ENCODE peak calls at places on chromosomes 6 and 20, in five cellular contexts. One of them, this sample, is unnamed.

GRCh38 chr6:157535354-157536217 is 154.6 kb downstream of the ZDHHC14 start:
- DNase-seq in cardiac muscle cell: no peak
- DNase-seq in mucosa of descending colon: no peak
- DNase-seq in cardiac fibroblast: peak
- DNase-seq in tibial nerve: no peak
- DNase-seq in this sample: no peak

GRCh38 chr20:24194133-24194532 is 205.6 kb upstream of the GGTLC1 start:
- DNase-seq in cardiac fibroblast: no peak
- DNase-seq in tibial nerve: no peak
- DNase-seq in mucosa of descending colon: no peak
- DNase-seq in cardiac muscle cell: no peak
- DNase-seq in this sample: no peak

GRCh38 chr6:170371091-170371490 is 64.5 kb downstream of the FAM120B start:
- DNase-seq in tibial nerve: no peak
- DNase-seq in mucosa of descending colon: no peak
- DNase-seq in cardiac muscle cell: no peak
- DNase-seq in cardiac fibroblast: no peak
- DNase-seq in this sample: no peak

GRCh38 chr6:37696841-37697735 is 595 bp downstream of the MDGA1 start:
- DNase-seq in tibial nerve: no peak
- DNase-seq in cardiac fibroblast: no peak
- DNase-seq in mucosa of descending colon: no peak
- DNase-seq in cardiac muscle cell: peak
- DNase-seq in this sample: peak

GRCh38 chr20:46226602-46227001 is 81.7 kb downstream of the CDH22 start:
- DNase-seq in cardiac muscle cell: no peak
- DNase-seq in mucosa of descending colon: no peak
- DNase-seq in tibial nerve: no peak
- DNase-seq in cardiac fibroblast: peak
- DNase-seq in this sample: no peak

GRCh38 chr6:13922750-13923149 is 2.0 kb upstream of the RNF182 start:
- DNase-seq in cardiac muscle cell: no peak
- DNase-seq in cardiac fibroblast: no peak
- DNase-seq in tibial nerve: no peak
- DNase-seq in mucosa of descending colon: no peak
- DNase-seq in this sample: no peak

GRCh38 chr6:158803733-158804143 is 15.4 kb downstream of the EZR start:
- DNase-seq in cardiac fibroblast: peak
- DNase-seq in cardiac muscle cell: no peak
- DNase-seq in mucosa of descending colon: peak
- DNase-seq in tibial nerve: no peak
- DNase-seq in this sample: peak

GRCh38 chr6:117317261-117317660 is 51.9 kb downstream of the VGLL2 start:
- DNase-seq in tibial nerve: no peak
- DNase-seq in mucosa of descending colon: peak
- DNase-seq in cardiac fibroblast: peak
- DNase-seq in cardiac muscle cell: peak
- DNase-seq in this sample: no peak

GRCh38 chr20:25015986-25016385 is 23.4 kb upstream of the APMAP start:
- DNase-seq in tibial nerve: no peak
- DNase-seq in cardiac muscle cell: no peak
- DNase-seq in mucosa of descending colon: no peak
- DNase-seq in cardiac fibroblast: no peak
- DNase-seq in this sample: no peak

GRCh38 chr20:21352703-21353102 is 44.6 kb downstream of the NKX2-4 start:
- DNase-seq in cardiac fibroblast: peak
- DNase-seq in tibial nerve: no peak
- DNase-seq in cardiac muscle cell: no peak
- DNase-seq in mucosa of descending colon: no peak
- DNase-seq in this sample: no peak

GRCh38 chr6:24495516-24495847 is 713 bp downstream of the ALDH5A1 start:
- DNase-seq in mucosa of descending colon: peak
- DNase-seq in tibial nerve: peak
- DNase-seq in cardiac muscle cell: peak
- DNase-seq in cardiac fibroblast: peak
- DNase-seq in this sample: peak

GRCh38 chr6:119313937-119314893 is 35.3 kb downstream of the MAN1A1 start:
- DNase-seq in cardiac fibroblast: no peak
- DNase-seq in tibial nerve: no peak
- DNase-seq in mucosa of descending colon: peak
- DNase-seq in cardiac muscle cell: peak
- DNase-seq in this sample: no peak

GRCh38 chr20:58598271-58599015 is 52.6 kb upstream of the STX16 start:
- DNase-seq in cardiac muscle cell: no peak
- DNase-seq in cardiac fibroblast: peak
- DNase-seq in mucosa of descending colon: peak
- DNase-seq in tibial nerve: no peak
- DNase-seq in this sample: no peak

GRCh38 chr6:158938811-158939254 is 61.2 kb downstream of the RSPH3 start:
- DNase-seq in cardiac muscle cell: no peak
- DNase-seq in mucosa of descending colon: peak
- DNase-seq in tibial nerve: no peak
- DNase-seq in cardiac fibroblast: no peak
- DNase-seq in this sample: no peak

GRCh38 chr6:43934803-43935602 is 165.0 kb downstream of the VEGFA start:
- DNase-seq in mucosa of descending colon: no peak
- DNase-seq in cardiac muscle cell: no peak
- DNase-seq in tibial nerve: no peak
- DNase-seq in cardiac fibroblast: no peak
- DNase-seq in this sample: no peak

GRCh38 chr6:75612921-75613534 is 11.3 kb downstream of the SENP6 start:
- DNase-seq in mucosa of descending colon: peak
- DNase-seq in cardiac muscle cell: no peak
- DNase-seq in tibial nerve: no peak
- DNase-seq in cardiac fibroblast: no peak
- DNase-seq in this sample: no peak

GRCh38 chr6:53869964-53870363 is 75.2 kb downstream of the LRRC1 start:
- DNase-seq in cardiac fibroblast: peak
- DNase-seq in cardiac muscle cell: no peak
- DNase-seq in mucosa of descending colon: no peak
- DNase-seq in tibial nerve: no peak
- DNase-seq in this sample: no peak

GRCh38 chr20:741620-742019 is 26.7 kb downstream of the SLC52A3 start:
- DNase-seq in cardiac fibroblast: no peak
- DNase-seq in tibial nerve: no peak
- DNase-seq in mucosa of descending colon: no peak
- DNase-seq in cardiac muscle cell: no peak
- DNase-seq in this sample: no peak

GRCh38 chr6:14922306-14922705 is 323.6 kb upstream of the JARID2 start:
- DNase-seq in cardiac muscle cell: no peak
- DNase-seq in cardiac fibroblast: no peak
- DNase-seq in tibial nerve: no peak
- DNase-seq in mucosa of descending colon: no peak
- DNase-seq in this sample: no peak

GRCh38 chr6:83065511-83066192 is at the start of gene UBE3D:
- DNase-seq in tibial nerve: peak
- DNase-seq in cardiac muscle cell: peak
- DNase-seq in cardiac fibroblast: peak
- DNase-seq in mucosa of descending colon: peak
- DNase-seq in this sample: peak

GRCh38 chr6:83057705-83058321 is 7.8 kb downstream of the UBE3D start:
- DNase-seq in mucosa of descending colon: peak
- DNase-seq in cardiac fibroblast: peak
- DNase-seq in cardiac muscle cell: peak
- DNase-seq in tibial nerve: no peak
- DNase-seq in this sample: peak

GRCh38 chr6:83067448-83068413 is at the start of gene DOP1A:
- DNase-seq in mucosa of descending colon: peak
- DNase-seq in tibial nerve: peak
- DNase-seq in cardiac fibroblast: peak
- DNase-seq in cardiac muscle cell: peak
- DNase-seq in this sample: peak

DNA sequence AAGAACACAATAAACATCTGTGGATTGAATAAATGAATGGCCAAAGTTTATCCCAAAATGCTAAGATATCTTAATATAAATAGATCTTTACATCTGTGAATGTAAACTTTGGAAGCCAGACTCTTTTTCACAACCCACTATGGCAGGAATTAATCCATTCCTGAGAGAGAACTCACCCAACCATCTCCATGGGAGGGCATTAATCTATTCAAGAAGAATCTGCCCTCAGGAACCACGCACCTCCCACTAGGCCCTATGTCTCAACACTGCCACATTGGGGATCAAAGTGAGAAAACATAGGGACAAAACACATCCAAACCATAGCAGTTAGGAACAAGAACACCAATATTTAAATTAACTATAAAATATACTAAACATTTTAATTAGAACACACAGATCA is 3.4 kb downstream of the UBE3D start:
- DNase-seq in mucosa of descending colon: no peak
- DNase-seq in tibial nerve: no peak
- DNase-seq in cardiac fibroblast: no peak
- DNase-seq in cardiac muscle cell: no peak
- DNase-seq in this sample: no peak
- TF ChIP-seq CTCF in mucosa of descending colon: no peak
- TF ChIP-seq CTCF in tibial nerve: no peak
- TF ChIP-seq CTCF in cardiac fibroblast: no peak
- TF ChIP-seq CTCF in cardiac muscle cell: no peak
- TF ChIP-seq CTCF in this sample: no peak

GRCh38 chr6:41896280-41896679 is 1.1 kb upstream of the USP49 start:
- DNase-seq in mucosa of descending colon: no peak
- DNase-seq in cardiac fibroblast: no peak
- DNase-seq in tibial nerve: no peak
- DNase-seq in cardiac muscle cell: no peak
- DNase-seq in this sample: no peak

DNA sequence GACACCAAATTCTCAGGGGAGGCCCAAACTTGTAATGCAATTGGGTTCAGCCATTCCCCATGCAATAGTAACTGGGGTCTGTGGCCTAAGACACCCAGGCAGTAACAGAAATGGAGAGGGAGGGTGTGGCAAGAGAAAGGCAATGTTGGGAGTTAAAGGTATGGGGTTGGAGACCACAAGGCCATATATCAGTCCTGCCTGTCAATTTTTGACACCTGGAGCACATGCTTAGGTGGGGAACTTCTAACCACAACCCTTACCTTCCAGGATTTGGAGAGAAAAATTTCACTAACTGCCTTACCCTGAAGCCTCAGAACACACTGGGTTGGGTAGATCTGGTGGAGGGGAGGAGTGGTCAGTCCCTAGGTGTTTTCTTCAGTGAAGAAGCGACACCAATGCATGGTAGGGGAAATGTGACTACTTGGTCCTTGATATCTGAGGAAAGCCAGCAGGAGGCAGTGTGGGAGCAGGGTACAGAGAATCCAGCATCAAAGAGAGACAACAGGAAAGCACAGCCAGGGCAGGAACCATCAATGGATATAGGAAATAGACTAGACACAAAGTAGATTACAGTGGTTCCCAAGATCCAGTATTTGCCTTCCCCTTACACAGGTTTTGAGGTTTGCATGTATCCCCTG is 6.8 kb upstream of the USP49 start:
- DNase-seq in cardiac muscle cell: no peak
- DNase-seq in tibial nerve: no peak
- DNase-seq in mucosa of descending colon: peak
- DNase-seq in cardiac fibroblast: peak
- DNase-seq in this sample: peak
- TF ChIP-seq CTCF in cardiac muscle cell: peak
- TF ChIP-seq CTCF in tibial nerve: no peak
- TF ChIP-seq CTCF in mucosa of descending colon: no peak
- TF ChIP-seq CTCF in cardiac fibroblast: peak
- TF ChIP-seq CTCF in this sample: peak

GRCh38 chr6:138211601-138212000 is 6.7 kb downstream of the PBOV1 start:
- DNase-seq in tibial nerve: no peak
- DNase-seq in mucosa of descending colon: no peak
- DNase-seq in cardiac fibroblast: no peak
- DNase-seq in cardiac muscle cell: no peak
- DNase-seq in this sample: no peak

GRCh38 chr6:138215071-138215470 is 3.2 kb downstream of the PBOV1 start:
- DNase-seq in cardiac fibroblast: no peak
- DNase-seq in tibial nerve: no peak
- DNase-seq in mucosa of descending colon: peak
- DNase-seq in cardiac muscle cell: no peak
- DNase-seq in this sample: no peak

GRCh38 chr6:138206862-138207261 is 11.4 kb downstream of the PBOV1 start:
- DNase-seq in cardiac muscle cell: no peak
- DNase-seq in cardiac fibroblast: no peak
- DNase-seq in tibial nerve: no peak
- DNase-seq in mucosa of descending colon: no peak
- DNase-seq in this sample: no peak

GRCh38 chr6:138205437-138206094 is 12.7 kb downstream of the PBOV1 start:
- DNase-seq in cardiac fibroblast: no peak
- DNase-seq in cardiac muscle cell: no peak
- DNase-seq in mucosa of descending colon: no peak
- DNase-seq in tibial nerve: no peak
- DNase-seq in this sample: no peak

DNA sequence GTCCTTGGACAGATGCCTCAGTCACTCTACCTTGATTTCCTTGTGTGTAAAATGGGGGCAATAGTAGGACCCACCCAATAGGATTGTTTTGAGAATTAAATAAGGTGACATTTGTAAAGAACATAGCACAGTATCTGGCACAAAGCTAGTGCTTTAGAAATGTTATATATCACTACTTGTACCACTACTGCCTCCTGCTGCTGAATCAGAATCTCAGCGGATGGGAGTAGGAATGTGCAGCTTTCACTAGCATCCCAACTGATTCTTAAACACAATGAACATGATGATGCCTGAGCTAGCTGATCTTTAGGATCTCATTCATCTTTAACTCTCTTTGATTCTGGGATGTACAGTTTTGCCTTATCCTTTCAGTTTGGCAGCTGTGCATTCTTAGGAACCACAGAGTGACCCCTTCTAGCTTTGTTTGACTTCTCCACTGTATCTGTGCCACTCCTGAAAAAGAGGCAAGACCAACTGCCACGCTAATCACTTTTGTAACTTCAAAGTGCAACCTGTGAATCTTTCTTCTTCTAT is 7.2 kb downstream of the PBOV1 start:
- DNase-seq in mucosa of descending colon: no peak
- DNase-seq in cardiac muscle cell: no peak
- DNase-seq in cardiac fibroblast: no peak
- DNase-seq in tibial nerve: no peak
- DNase-seq in this sample: no peak
- TF ChIP-seq CTCF in mucosa of descending colon: no peak
- TF ChIP-seq CTCF in cardiac muscle cell: no peak
- TF ChIP-seq CTCF in cardiac fibroblast: no peak
- TF ChIP-seq CTCF in tibial nerve: no peak
- TF ChIP-seq CTCF in this sample: peak

DNA sequence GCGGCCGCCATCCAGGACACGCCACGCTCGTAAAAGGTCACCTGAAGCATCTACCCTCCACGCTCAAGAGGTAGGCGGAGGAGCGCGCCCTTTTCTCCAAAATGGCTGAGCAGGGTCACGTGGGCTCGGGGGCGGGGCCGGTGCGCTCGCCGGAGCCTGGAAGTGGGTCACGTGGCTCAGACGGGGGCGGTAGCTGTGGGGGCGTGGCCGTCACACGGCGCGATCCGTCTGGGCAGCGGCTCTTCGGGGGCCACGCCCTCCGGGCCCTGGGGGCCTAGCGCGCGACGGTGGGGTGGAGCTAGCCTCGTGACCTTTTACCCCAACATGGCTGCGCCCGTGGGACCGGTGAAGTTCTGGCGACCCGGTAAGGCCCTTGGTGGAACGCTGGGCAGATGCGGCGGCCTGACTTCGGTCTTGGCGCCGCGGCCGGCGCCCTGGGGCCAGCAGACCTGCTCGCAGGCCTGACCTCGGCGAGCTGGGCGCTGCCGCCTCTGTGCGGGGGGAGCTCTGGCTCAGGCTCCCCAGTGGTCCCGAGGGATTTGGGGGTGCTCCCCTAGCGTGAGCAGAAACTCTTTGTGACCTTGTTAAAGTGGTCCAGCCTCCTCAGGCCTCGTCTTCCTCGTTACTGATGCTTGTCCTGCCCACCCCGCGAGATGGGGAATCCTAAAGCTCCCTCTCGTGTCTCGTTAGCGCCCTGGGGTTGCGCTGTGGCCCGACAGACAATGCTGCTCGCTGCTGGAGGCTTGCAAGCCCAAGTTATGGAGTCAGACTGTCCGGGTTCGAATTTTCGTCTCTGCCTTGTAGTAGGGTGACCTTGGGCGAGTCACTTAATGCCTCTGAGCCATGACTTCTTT is at the start of gene DHX35:
- DNase-seq in mucosa of descending colon: peak
- DNase-seq in tibial nerve: peak
- DNase-seq in cardiac fibroblast: peak
- DNase-seq in cardiac muscle cell: peak
- DNase-seq in this sample: peak
- TF ChIP-seq CTCF in mucosa of descending colon: no peak
- TF ChIP-seq CTCF in tibial nerve: peak
- TF ChIP-seq CTCF in cardiac fibroblast: peak
- TF ChIP-seq CTCF in cardiac muscle cell: peak
- TF ChIP-seq CTCF in this sample: no peak

This sample was measured in endothelial cell.